ENCODE peak calls at places on chromosomes 7 and 10, in five cellular contexts. R is HCT116, K is left ventricle myocardium inferior, M is hepatocyte, O is neural progenitor cell. C is an unnamed sample.

GRCh38 chr7:16025696-16026095 is 339.2 kb upstream of the MEOX2 start:
- DNase-seq in R (no peak), K (no peak), M (no peak), O (no peak), C (no peak)

GRCh38 chr10:5047912-5048628 is 44.4 kb upstream of the AKR1C2 start:
- DNase-seq in R (no peak), K (no peak), M (no peak), O (no peak), C (no peak)

GRCh38 chr10:73899401-73899780 is 11.5 kb upstream of the PLAU start:
- DNase-seq in R (peak; percentile 75), K (no peak), M (peak; percentile 62), O (no peak), C (no peak)

GRCh38 chr7:51080622-51081269 is 235.9 kb downstream of the COBL start:
- DNase-seq in R (no peak), K (no peak), M (no peak), O (peak; percentile 88), C (no peak)

GRCh38 chr7:80659120-80660055 is 20.9 kb downstream of the CD36 start:
- DNase-seq in R (peak; percentile 31), K (no peak), M (peak; percentile 36), O (peak; percentile 37), C (no peak)

GRCh38 chr7:12493866-12494265 is 76.7 kb upstream of the SCIN start:
- DNase-seq in R (no peak), K (no peak), M (no peak), O (no peak), C (no peak)

GRCh38 chr10:15440204-15440711 is 69.2 kb upstream of the FAM171A1 start:
- DNase-seq in R (no peak), K (no peak), M (no peak), O (no peak), C (peak; percentile 80)

GRCh38 chr7:95011156-95011928 is 103.9 kb downstream of the PPP1R9A start:
- DNase-seq in R (no peak), K (no peak), M (no peak), O (no peak), C (no peak)

GRCh38 chr10:47023237-47024045 is 112.2 kb downstream of the PTPN20 start:
- DNase-seq in R (no peak), K (no peak), M (no peak), O (no peak), C (no peak)

GRCh38 chr10:6279540-6280267 is 77.0 kb downstream of the PFKFB3 start:
- DNase-seq in R (peak; percentile 61), K (no peak), M (peak; percentile 83), O (peak; percentile 10), C (peak; percentile 75)

GRCh38 chr7:35676211-35676610 is 18.7 kb downstream of the HERPUD2 start:
- DNase-seq in R (no peak), K (no peak), M (no peak), O (no peak), C (no peak)

GRCh38 chr7:92622680-92623079 is 32.5 kb upstream of the FAM133B start:
- DNase-seq in R (no peak), K (no peak), M (no peak), O (no peak), C (no peak)

GRCh38 chr7:113768256-113768847 is 150.5 kb downstream of the PPP1R3A start:
- DNase-seq in R (no peak), K (no peak), M (no peak), O (no peak), C (no peak)

GRCh38 chr7:23864984-23865383 is 155.0 kb downstream of the STK31 start:
- DNase-seq in R (no peak), K (no peak), M (no peak), O (no peak), C (no peak)

GRCh38 chr7:43454936-43455518 is 127.9 kb upstream of the STK17A start:
- DNase-seq in R (peak; percentile 19), K (no peak), M (peak; percentile 52), O (peak; percentile 65), C (no peak)

GRCh38 chr7:7190142-7190541 is 7.8 kb downstream of the C1GALT1 start:
- DNase-seq in R (no peak), K (no peak), M (peak; percentile 29), O (no peak), C (no peak)

GRCh38 chr10:78470267-78471103 is 436.8 kb downstream of the RPS24 start:
- DNase-seq in R (no peak), K (no peak), M (no peak), O (no peak), C (no peak)

GRCh38 chr10:125093199-125093841 is 67.0 kb downstream of the CTBP2 start:
- DNase-seq in R (no peak), K (peak; percentile 68), M (peak; percentile 42), O (no peak), C (peak; percentile 85)

GRCh38 chr10:130936844-130937243 is 374.7 kb downstream of the TCERG1L start:
- DNase-seq in R (no peak), K (no peak), M (peak; percentile 42), O (no peak), C (no peak)

GRCh38 chr10:78852856-78853255 is 215.9 kb upstream of the ZMIZ1 start:
- DNase-seq in R (peak; percentile 18), K (no peak), M (no peak), O (peak; percentile 73), C (no peak)

GRCh38 chr7:28920424-28920823 is 37.7 kb downstream of the TRIL start:
- DNase-seq in R (no peak), K (no peak), M (no peak), O (no peak), C (no peak)

GRCh38 chr7:70321016-70321415 is 722.7 kb downstream of the AUTS2 start:
- DNase-seq in R (no peak), K (no peak), M (no peak), O (no peak), C (no peak)

GRCh38 chr7:106542550-106543220 is 118.3 kb downstream of the CCDC71L start:
- DNase-seq in R (peak; percentile 77), K (no peak), M (peak; percentile 83), O (peak; percentile 54), C (no peak)

GRCh38 chr10:26408858-26409494 is 29.2 kb upstream of the APBB1IP start:
- DNase-seq in R (no peak), K (no peak), M (no peak), O (no peak), C (no peak)

GRCh38 chr10:14838582-14839304 is 637 bp downstream of the HSPA14 start:
- DNase-seq in R (no peak), K (peak; percentile 29), M (peak; percentile 58), O (peak; percentile 83), C (peak; percentile 77)

GRCh38 chr7:150971242-150972048 is 6.7 kb downstream of the KCNH2 start:
- DNase-seq in R (no peak), K (peak; percentile 52), M (no peak), O (peak; percentile 78), C (no peak)
- H3K27ac ChIP-seq in R (no peak overlapping the region), K (peak overlapping the region; percentile 96), M (peak overlapping the region; percentile 31), O (no peak overlapping the region), C (no peak overlapping the region)

GRCh38 chr7:4030346-4030745 is 651.7 kb upstream of the FOXK1 start:
- DNase-seq in R (no peak), K (no peak), M (no peak), O (no peak), C (no peak)
- H3K27me3 ChIP-seq in R (peaks cover 4% of the 10 kb centered on the region), K (no peaks in the 10 kb centered on the region), M (no peaks in the 10 kb centered on the region), O (no peaks in the 10 kb centered on the region), C (no peaks in the 10 kb centered on the region)

GRCh38 chr7:158957921-158958471 is 101.6 kb downstream of the DYNC2I1 start:
- DNase-seq in R (no peak), K (no peak), M (no peak), O (no peak), C (no peak)
- H3K4me3 ChIP-seq in R (no peak overlapping the region), K (peak overlapping the region; percentile 36), M (no peak overlapping the region), O (no peak overlapping the region), C (no peak overlapping the region)

GRCh38 chr10:30579554-30579953 is 50.0 kb downstream of the LYZL2 start:
- DNase-seq in R (no peak), K (no peak), M (peak; percentile 29), O (peak; percentile 62), C (no peak)
- H3K27ac ChIP-seq in R (no peak overlapping the region), K (no peak overlapping the region), M (no peak overlapping the region), O (no peak overlapping the region), C (no peak overlapping the region)

GRCh38 chr7:82700739-82701138 is 257.2 kb upstream of the CACNA2D1 start:
- DNase-seq in R (no peak), K (no peak), M (peak; percentile 35), O (no peak), C (no peak)
- H3K27me3 ChIP-seq in R (no peaks in the 10 kb centered on the region), K (no peaks in the 10 kb centered on the region), M (no peaks in the 10 kb centered on the region), O (no peaks in the 10 kb centered on the region), C (no peaks in the 10 kb centered on the region)

C was measured in aorta.